ENCODE peak calls at places on chromosomes 1 and 21, in ten cellular contexts. V, F, B, S, N, Q, E, Y, K and J are unnamed samples.
A peak's percentile ranks its signal among the peaks of the same experiment; 100 is the strongest.

GRCh38 chr1:41915786-41916571 is 2.7 kb downstream of the HIVEP3 start:
- DNase-seq in V (peak; percentile 61), F (no peak), B (peak; percentile 14), S (no peak), N (no peak), Q (peak; percentile 31), E (peak; percentile 65), Y (no peak), K (peak; percentile 56), J (peak; percentile 35)

GRCh38 chr1:179781962-179782361 is 38.9 kb downstream of the FAM163A start:
- DNase-seq in V (no peak), F (peak; percentile 28), B (no peak), S (no peak), N (no peak), Q (no peak), E (peak; percentile 48), Y (no peak), K (peak; percentile 52), J (no peak)

GRCh38 chr1:204201651-204202050 is 5.4 kb upstream of the KISS1 start:
- DNase-seq in V (no peak), F (no peak), B (no peak), S (no peak), N (no peak), Q (no peak), E (no peak), Y (no peak), K (no peak), J (no peak)

GRCh38 chr1:1004420-1004779 is 4.5 kb upstream of the HES4 start:
- DNase-seq in V (no peak), F (no peak), B (no peak), S (no peak), N (no peak), Q (no peak), E (no peak), Y (no peak), K (no peak), J (no peak)

GRCh38 chr1:12539705-12540579 is 78.1 kb downstream of the DHRS3 start:
- DNase-seq in V (peak; percentile 66), F (peak; percentile 99), B (peak; percentile 88), S (no peak), N (no peak), Q (no peak), E (peak; percentile 82), Y (peak; percentile 20), K (peak; percentile 86), J (no peak)

GRCh38 chr1:233114159-233114558 is 163.7 kb downstream of the NTPCR start:
- DNase-seq in V (peak; percentile 46), F (peak; percentile 78), B (no peak), S (no peak), N (no peak), Q (no peak), E (no peak), Y (peak; percentile 49), K (no peak), J (no peak)

GRCh38 chr21:35540950-35541632 is 492.0 kb upstream of the RUNX1 start:
- DNase-seq in V (no peak), F (no peak), B (no peak), S (no peak), N (no peak), Q (no peak), E (no peak), Y (no peak), K (no peak), J (no peak)

GRCh38 chr1:159986093-159986492 is 32.1 kb upstream of the SLAMF9 start:
- DNase-seq in V (no peak), F (no peak), B (no peak), S (no peak), N (no peak), Q (no peak), E (peak; percentile 22), Y (no peak), K (no peak), J (no peak)

GRCh38 chr1:183023146-183023600 is at the start of gene LAMC1:
- DNase-seq in V (peak; percentile 92), F (peak; percentile 81), B (peak; percentile 97), S (peak; percentile 66), N (no peak), Q (peak; percentile 63), E (peak; percentile 73), Y (no peak), K (peak; percentile 85), J (no peak)

GRCh38 chr1:20731057-20731991 is 1.2 kb downstream of the SH2D5 start:
- DNase-seq in V (no peak), F (no peak), B (no peak), S (peak; percentile 46), N (no peak), Q (no peak), E (peak; percentile 42), Y (no peak), K (no peak), J (peak; percentile 25)

GRCh38 chr1:151130837-151131586 is 15.4 kb downstream of the SEMA6C start:
- DNase-seq in V (peak; percentile 77), F (peak; percentile 96), B (peak; percentile 98), S (peak; percentile 94), N (peak; percentile 39), Q (no peak), E (peak; percentile 90), Y (no peak), K (peak; percentile 88), J (peak; percentile 69)

GRCh38 chr1:232617237-232617636 is 12.7 kb downstream of the SIPA1L2 start:
- DNase-seq in V (no peak), F (no peak), B (no peak), S (no peak), N (no peak), Q (no peak), E (no peak), Y (no peak), K (no peak), J (no peak)

GRCh38 chr1:88650676-88651418 is 33.2 kb upstream of the PKN2 start:
- DNase-seq in V (peak; percentile 1), F (peak; percentile 60), B (no peak), S (no peak), N (no peak), Q (no peak), E (no peak), Y (no peak), K (no peak), J (no peak)